ENCODE peak calls at places on chromosomes 5 and 9, in ten cellular contexts. Z is stomach; I is NCI-H2081 treated with DMSO at 0.1 percent for 48 hours; W is G401; S is ureter; M is HL-60; A is tibial artery; F is posterior vena cava; R is activated naive CD8-positive, alpha-beta T cell treated with anti-CD3 and anti-CD28 coated beads for 36 hours; Q is Right ventricle myocardium superior. B is an unnamed sample.

GRCh38 chr5:160769264-160769663 is 82.7 kb downstream of the ATP10B start:
- DNase-seq in Z (no peak), I (peak), W (no peak), S (no peak), M (no peak), A (no peak), F (no peak), R (no peak), Q (no peak), B (peak)

GRCh38 chr9:89999534-90000370 is 394.9 kb downstream of the GADD45G start:
- DNase-seq in Z (peak), I (peak), W (peak), S (peak), M (no peak), A (peak), F (no peak), R (peak), Q (peak), B (peak)

GRCh38 chr5:59189482-59189881 is 606.6 kb downstream of the RAB3C start:
- DNase-seq in Z (no peak), I (no peak), W (no peak), S (no peak), M (no peak), A (no peak), F (no peak), R (no peak), Q (no peak), B (no peak)

GRCh38 chr5:134029156-134029555 is 24.4 kb upstream of the VDAC1 start:
- DNase-seq in Z (no peak), I (no peak), W (no peak), S (no peak), M (no peak), A (no peak), F (no peak), R (no peak), Q (no peak), B (no peak)

GRCh38 chr5:78923622-78923970 is 61.5 kb downstream of the ARSB start:
- DNase-seq in Z (no peak), I (no peak), W (no peak), S (no peak), M (no peak), A (no peak), F (no peak), R (no peak), Q (no peak), B (no peak)

GRCh38 chr5:150710165-150710564 is 9.3 kb upstream of the RBM22 start:
- DNase-seq in Z (no peak), I (no peak), W (no peak), S (no peak), M (no peak), A (no peak), F (no peak), R (no peak), Q (no peak), B (no peak)

GRCh38 chr5:6573651-6574101 is 59.2 kb downstream of the NSUN2 start:
- DNase-seq in Z (no peak), I (no peak), W (no peak), S (no peak), M (no peak), A (no peak), F (peak), R (no peak), Q (no peak), B (peak)

GRCh38 chr9:4530375-4530774 is 40.1 kb downstream of the SLC1A1 start:
- DNase-seq in Z (no peak), I (no peak), W (no peak), S (peak), M (no peak), A (no peak), F (no peak), R (no peak), Q (no peak), B (peak)

GRCh38 chr9:114278881-114279570 is 43.9 kb upstream of the ORM1 start:
- DNase-seq in Z (no peak), I (no peak), W (no peak), S (peak), M (no peak), A (peak), F (peak), R (no peak), Q (no peak), B (no peak)

GRCh38 chr9:131704988-131705387 is 34.9 kb downstream of the RAPGEF1 start:
- DNase-seq in Z (no peak), I (no peak), W (no peak), S (no peak), M (no peak), A (no peak), F (no peak), R (no peak), Q (no peak), B (no peak)

GRCh38 chr9:18920141-18920611 is 112.8 kb downstream of the SAXO1 start:
- DNase-seq in Z (no peak), I (no peak), W (no peak), S (no peak), M (no peak), A (no peak), F (no peak), R (no peak), Q (no peak), B (no peak)

GRCh38 chr5:167012281-167013034 is 1279.0 kb upstream of the WWC1 start:
- DNase-seq in Z (no peak), I (no peak), W (no peak), S (no peak), M (no peak), A (no peak), F (no peak), R (no peak), Q (no peak), B (no peak)

GRCh38 chr9:126704157-126704941 is 90.6 kb downstream of the LMX1B start:
- DNase-seq in Z (no peak), I (no peak), W (peak), S (peak), M (no peak), A (no peak), F (peak), R (peak), Q (no peak), B (no peak)

GRCh38 chr9:94916956-94917355 is 190.5 kb downstream of the AOPEP start:
- DNase-seq in Z (no peak), I (no peak), W (no peak), S (no peak), M (no peak), A (no peak), F (no peak), R (no peak), Q (no peak), B (no peak)

GRCh38 chr9:137077010-137077747 is at the start of gene UAP1L1:
- DNase-seq in Z (peak), I (no peak), W (no peak), S (peak), M (no peak), A (peak), F (peak), R (peak), Q (peak), B (peak)

GRCh38 chr5:35741126-35741711 is 115.5 kb upstream of the IL7R start:
- DNase-seq in Z (no peak), I (no peak), W (no peak), S (no peak), M (peak), A (no peak), F (no peak), R (no peak), Q (no peak), B (no peak)

GRCh38 chr9:26169684-26170083 is 491.4 kb upstream of the TUSC1 start:
- DNase-seq in Z (no peak), I (no peak), W (no peak), S (no peak), M (no peak), A (no peak), F (no peak), R (no peak), Q (no peak), B (no peak)

GRCh38 chr9:37201581-37201980 is 81.2 kb downstream of the ZCCHC7 start:
- DNase-seq in Z (no peak), I (no peak), W (no peak), S (no peak), M (no peak), A (no peak), F (no peak), R (no peak), Q (no peak), B (no peak)

GRCh38 chr9:94941211-94941875 is 214.8 kb downstream of the AOPEP start:
- DNase-seq in Z (no peak), I (no peak), W (no peak), S (no peak), M (no peak), A (no peak), F (no peak), R (no peak), Q (no peak), B (no peak)

GRCh38 chr5:16296946-16297345 is 117.4 kb upstream of the MARCHF11 start:
- DNase-seq in Z (no peak), I (no peak), W (no peak), S (no peak), M (no peak), A (no peak), F (no peak), R (no peak), Q (no peak), B (no peak)

GRCh38 chr9:10000669-10001068 is 612.1 kb downstream of the PTPRD start:
- DNase-seq in Z (no peak), I (no peak), W (no peak), S (no peak), M (no peak), A (no peak), F (no peak), R (no peak), Q (no peak), B (no peak)

GRCh38 chr9:137610944-137611343 is 5.5 kb downstream of the ARRDC1 start:
- DNase-seq in Z (no peak), I (no peak), W (no peak), S (no peak), M (no peak), A (no peak), F (no peak), R (no peak), Q (no peak), B (no peak)

GRCh38 chr9:16085167-16085718 is 532.4 kb downstream of the CCDC171 start:
- DNase-seq in Z (no peak), I (no peak), W (no peak), S (no peak), M (no peak), A (peak), F (peak), R (no peak), Q (no peak), B (no peak)

GRCh38 chr9:15873573-15874177 is 320.8 kb downstream of the CCDC171 start:
- DNase-seq in Z (no peak), I (no peak), W (peak), S (no peak), M (no peak), A (no peak), F (no peak), R (no peak), Q (no peak), B (peak)

GRCh38 chr5:393846-394275 is 49.1 kb upstream of the EXOC3 start:
- DNase-seq in Z (no peak), I (no peak), W (no peak), S (no peak), M (no peak), A (no peak), F (peak), R (no peak), Q (no peak), B (no peak)

GRCh38 chr5:125186911-125187375 is 440.5 kb upstream of the ZNF608 start:
- DNase-seq in Z (no peak), I (no peak), W (peak), S (no peak), M (no peak), A (no peak), F (no peak), R (no peak), Q (no peak), B (peak)

GRCh38 chr5:1468247-1468612 is 23.0 kb upstream of the SLC6A3 start:
- DNase-seq in Z (no peak), I (no peak), W (peak), S (no peak), M (no peak), A (peak), F (peak), R (peak), Q (peak), B (no peak)

GRCh38 chr5:141564216-141564692 is 54.5 kb downstream of the DIAPH1 start:
- DNase-seq in Z (peak), I (peak), W (peak), S (peak), M (peak), A (peak), F (no peak), R (peak), Q (no peak), B (peak)

GRCh38 chr5:179324760-179325295 is 20.4 kb downstream of the ADAMTS2 start:
- DNase-seq in Z (no peak), I (no peak), W (no peak), S (no peak), M (no peak), A (no peak), F (peak), R (no peak), Q (no peak), B (no peak)

GRCh38 chr9:36862206-36863145 is 171.6 kb downstream of the PAX5 start:
- DNase-seq in Z (peak), I (no peak), W (peak), S (no peak), M (peak), A (no peak), F (peak), R (no peak), Q (peak), B (peak)

GRCh38 chr9:114674798-114675554 is 7.0 kb downstream of the TEX48 start:
- DNase-seq in Z (no peak), I (no peak), W (no peak), S (no peak), M (no peak), A (no peak), F (no peak), R (no peak), Q (no peak), B (no peak)

GRCh38 chr9:69931340-69931739 is 110.7 kb downstream of the CFAP95 start:
- DNase-seq in Z (no peak), I (no peak), W (no peak), S (no peak), M (no peak), A (no peak), F (no peak), R (no peak), Q (no peak), B (no peak)